ENCODE peak calls at places on chromosomes 2 and 18, in ten cellular contexts. Q, U, Z, V, D, W, Y, S, H and T are unnamed samples.

GRCh38 chr2:168118733-168119518 is 128.5 kb downstream of the STK39 start:
- DNase-seq in Q (no peak), U (peak; percentile 22), Z (peak; percentile 55), V (peak; percentile 87), D (peak; percentile 74), W (peak; percentile 71), Y (peak; percentile 95), S (peak; percentile 15), H (no peak), T (peak; percentile 38)

GRCh38 chr2:5391361-5391760 is 300.8 kb upstream of the SOX11 start:
- DNase-seq in Q (no peak), U (no peak), Z (no peak), V (no peak), D (no peak), W (no peak), Y (no peak), S (no peak), H (no peak), T (no peak)

GRCh38 chr2:48249093-48249492 is 280.9 kb upstream of the STON1 start:
- DNase-seq in Q (no peak), U (no peak), Z (no peak), V (peak; percentile 53), D (peak; percentile 69), W (no peak), Y (no peak), S (no peak), H (no peak), T (no peak)

GRCh38 chr2:55061534-55062344 is 11.5 kb upstream of the RTN4 start:
- DNase-seq in Q (no peak), U (no peak), Z (no peak), V (no peak), D (no peak), W (no peak), Y (no peak), S (no peak), H (peak; percentile 79), T (no peak)

GRCh38 chr2:149566652-149567051 is 20.9 kb downstream of the MMADHC start:
- DNase-seq in Q (no peak), U (no peak), Z (no peak), V (no peak), D (no peak), W (no peak), Y (no peak), S (no peak), H (no peak), T (no peak)

GRCh38 chr18:62324917-62325805 is at the start of gene TNFRSF11A:
- DNase-seq in Q (no peak), U (peak; percentile 41), Z (peak; percentile 11), V (no peak), D (no peak), W (peak; percentile 66), Y (peak; percentile 81), S (no peak), H (peak; percentile 83), T (no peak)

GRCh38 chr2:174673405-174673804 is 75.8 kb upstream of the WIPF1 start:
- DNase-seq in Q (no peak), U (no peak), Z (no peak), V (no peak), D (peak; percentile 31), W (no peak), Y (no peak), S (no peak), H (no peak), T (no peak)

GRCh38 chr2:235568431-235568830 is 74.6 kb downstream of the AGAP1 start:
- DNase-seq in Q (no peak), U (no peak), Z (no peak), V (no peak), D (peak; percentile 22), W (no peak), Y (no peak), S (no peak), H (no peak), T (no peak)

GRCh38 chr2:217113496-217113895 is 253.6 kb upstream of the TNP1 start:
- DNase-seq in Q (no peak), U (no peak), Z (no peak), V (no peak), D (no peak), W (no peak), Y (no peak), S (no peak), H (no peak), T (no peak)

GRCh38 chr2:237281900-237282306 is 132.1 kb downstream of the COL6A3 start:
- DNase-seq in Q (no peak), U (no peak), Z (peak; percentile 98), V (peak; percentile 94), D (peak; percentile 99), W (no peak), Y (no peak), S (no peak), H (no peak), T (peak; percentile 94)

GRCh38 chr2:84483320-84483719 is 24.2 kb upstream of the SUCLG1 start:
- DNase-seq in Q (no peak), U (no peak), Z (no peak), V (no peak), D (no peak), W (no peak), Y (no peak), S (no peak), H (no peak), T (no peak)

GRCh38 chr2:60432202-60432601 is 121.3 kb downstream of the BCL11A start:
- DNase-seq in Q (no peak), U (no peak), Z (no peak), V (no peak), D (no peak), W (no peak), Y (no peak), S (no peak), H (no peak), T (no peak)

GRCh38 chr18:70781860-70782453 is 493.1 kb downstream of the SOCS6 start:
- DNase-seq in Q (peak; percentile 29), U (peak; percentile 24), Z (peak; percentile 25), V (peak; percentile 60), D (no peak), W (peak; percentile 49), Y (peak; percentile 49), S (peak; percentile 40), H (no peak), T (peak; percentile 17)

GRCh38 chr18:36315736-36316135 is 18.2 kb downstream of the FHOD3 start:
- DNase-seq in Q (no peak), U (no peak), Z (peak; percentile 33), V (peak; percentile 53), D (peak; percentile 66), W (no peak), Y (no peak), S (no peak), H (no peak), T (peak; percentile 79)

GRCh38 chr2:105321875-105322646 is 7.5 kb downstream of the TGFBRAP1 start:
- DNase-seq in Q (no peak), U (no peak), Z (no peak), V (no peak), D (peak; percentile 34), W (no peak), Y (no peak), S (no peak), H (no peak), T (no peak)

GRCh38 chr18:59357928-59358327 is 1.1 kb downstream of the LMAN1 start:
- DNase-seq in Q (no peak), U (no peak), Z (peak; percentile 44), V (peak; percentile 66), D (peak; percentile 68), W (peak; percentile 28), Y (no peak), S (no peak), H (no peak), T (peak; percentile 39)

DNA sequence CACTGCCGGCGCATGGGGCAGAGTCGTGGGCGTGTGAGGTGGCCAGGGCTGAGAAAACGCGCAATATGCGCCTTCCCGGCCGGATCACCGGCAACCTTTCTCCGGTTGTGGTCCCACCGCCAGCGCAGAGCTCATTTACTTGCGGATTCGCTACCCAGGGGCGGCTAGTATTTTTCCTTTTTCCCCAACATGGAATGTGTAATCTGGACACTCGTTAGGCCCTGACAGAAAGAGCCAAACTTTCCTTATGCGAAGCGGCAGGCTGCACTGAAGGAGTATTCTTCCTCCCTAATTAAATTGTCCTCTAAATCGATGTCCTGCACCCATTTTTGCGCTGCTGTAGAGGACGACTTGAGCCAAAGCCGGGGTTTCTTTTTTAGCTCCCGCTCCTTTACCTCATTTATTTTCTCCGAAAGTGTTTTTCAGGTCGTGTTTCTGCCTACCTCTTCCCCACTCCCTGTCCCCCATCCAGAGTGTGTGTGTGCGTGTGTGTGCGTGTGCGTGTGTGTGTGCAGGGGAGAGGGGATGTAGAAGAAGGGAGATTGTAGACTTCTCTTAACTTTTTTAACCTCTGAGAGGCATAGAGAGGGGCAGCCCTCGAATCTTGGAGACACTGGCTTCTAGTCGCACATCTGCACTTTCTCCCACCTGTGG is 2.7 kb downstream of the OTX1 start:
- DNase-seq in Q (no peak), U (no peak), Z (no peak), V (no peak), D (no peak), W (no peak), Y (peak; percentile 33), S (no peak), H (no peak), T (no peak)
- H3K4me3 ChIP-seq in Q (no peak overlapping the region), U (no peak overlapping the region), Z (no peak overlapping the region), V (no peak overlapping the region), D (no peak overlapping the region), W (no peak overlapping the region), Y (peak overlapping the region; percentile 89), S (no peak overlapping the region), H (no peak overlapping the region), T (peak overlapping the region; percentile 91)

GRCh38 chr2:190655570-190655969 is 6.7 kb downstream of the NAB1 start:
- DNase-seq in Q (no peak), U (no peak), Z (no peak), V (no peak), D (no peak), W (no peak), Y (no peak), S (no peak), H (no peak), T (no peak)
- H3K4me3 ChIP-seq in Q (no peak overlapping the region), U (no peak overlapping the region), Z (no peak overlapping the region), V (no peak overlapping the region), D (no peak overlapping the region), W (no peak overlapping the region), Y (no peak overlapping the region), S (no peak overlapping the region), H (no peak overlapping the region), T (no peak overlapping the region)

DNA sequence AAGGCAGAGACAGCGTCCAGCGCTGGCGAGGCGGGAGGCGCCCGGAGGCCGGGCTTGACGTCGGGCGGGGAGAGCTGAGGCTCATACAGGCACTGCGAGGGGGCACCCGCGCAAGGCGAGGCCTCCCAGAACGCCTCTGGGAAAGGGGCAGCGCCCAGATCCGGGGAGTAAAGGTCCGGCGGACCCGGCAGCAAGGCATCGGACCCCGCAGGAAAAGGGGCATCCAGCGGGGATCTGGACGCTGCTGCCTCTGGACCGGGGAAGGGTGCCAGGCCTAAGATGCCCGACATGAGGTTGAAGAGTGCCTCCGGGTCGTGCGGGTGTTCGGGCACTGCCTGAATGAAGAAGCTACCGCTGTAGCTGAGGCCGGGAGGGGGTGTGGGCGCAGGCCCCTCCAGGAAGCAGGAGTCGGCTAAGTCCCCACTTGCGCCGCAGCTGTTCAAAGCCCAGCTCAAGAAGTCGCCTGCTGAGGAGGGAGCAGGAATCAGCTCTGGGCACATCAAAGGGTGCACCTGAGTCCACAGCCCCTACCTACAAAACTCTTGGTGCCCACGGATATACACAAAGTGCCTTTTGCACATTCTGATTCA is 937 bp downstream of the EGR4 start:
- DNase-seq in Q (no peak), U (no peak), Z (no peak), V (no peak), D (no peak), W (no peak), Y (peak; percentile 21), S (no peak), H (no peak), T (no peak)
- H3K4me3 ChIP-seq in Q (no peak overlapping the region), U (peak overlapping the region; percentile 19), Z (no peak overlapping the region), V (no peak overlapping the region), D (no peak overlapping the region), W (no peak overlapping the region), Y (peak overlapping the region; percentile 67), S (no peak overlapping the region), H (no peak overlapping the region), T (no peak overlapping the region)

GRCh38 chr2:144389930-144390311 is 130.0 kb downstream of the ZEB2 start:
- DNase-seq in Q (no peak), U (no peak), Z (no peak), V (no peak), D (no peak), W (no peak), Y (no peak), S (no peak), H (no peak), T (no peak)
- H3K4me3 ChIP-seq in Q (no peak overlapping the region), U (no peak overlapping the region), Z (no peak overlapping the region), V (no peak overlapping the region), D (no peak overlapping the region), W (no peak overlapping the region), Y (peak overlapping the region; percentile 56), S (no peak overlapping the region), H (peak overlapping the region; percentile 42), T (no peak overlapping the region)